ENCODE peak calls at places on chromosome 20, in six cellular contexts. Q is uterus, W is HCT116, Z is adrenal gland, S is tibial artery, K is lung. G is an unnamed sample. For H3K27me3 and H3K9me3, the result is how much of the 10 kb centered on the place peaks cover.

GRCh38 chr20:5474646-5475550 is 158.1 kb upstream of the PROKR2 start:
- DNase-seq in Z (no peak), W (no peak), Q (no peak), S (no peak), K (no peak), G (no peak)

GRCh38 chr20:52572687-52573086 is 381.1 kb upstream of the ZFP64 start:
- DNase-seq in Z (no peak), S (no peak), K (no peak), Q (no peak), W (no peak), G (no peak)

GRCh38 chr20:41989039-41989679 is 371.0 kb upstream of the CHD6 start:
- DNase-seq in Z (no peak), W (no peak), K (no peak), Q (no peak), S (no peak), G (no peak)

GRCh38 chr20:11101243-11101642 is 427.4 kb upstream of the JAG1 start:
- DNase-seq in Q (no peak), K (no peak), S (no peak), W (no peak), Z (no peak), G (no peak)

GRCh38 chr20:5397418-5397817 is 80.7 kb upstream of the PROKR2 start:
- DNase-seq in S (no peak), Z (peak), W (peak), K (no peak), Q (no peak), G (no peak)

GRCh38 chr20:53515749-53516148 is 77.9 kb downstream of the ZNF217 start:
- DNase-seq in Z (no peak), S (no peak), K (no peak), W (no peak), Q (no peak), G (no peak)

GRCh38 chr20:57736738-57737347 is 27.0 kb upstream of the PMEPA1 start:
- DNase-seq in Q (no peak), K (no peak), Z (no peak), S (no peak), W (no peak), G (no peak)

GRCh38 chr20:47102629-47103028 is 208.0 kb downstream of the EYA2 start:
- DNase-seq in Q (no peak), Z (no peak), S (peak), W (no peak), K (no peak), G (no peak)

GRCh38 chr20:19770375-19770774 is 12.3 kb downstream of the RIN2 start:
- DNase-seq in S (no peak), Q (no peak), Z (no peak), W (no peak), K (no peak), G (no peak)

GRCh38 chr20:1301031-1301529 is 27.9 kb downstream of the SDCBP2 start:
- DNase-seq in K (no peak), W (peak), S (peak), Z (no peak), Q (no peak), G (peak)

GRCh38 chr20:46601603-46602122 is 49.6 kb downstream of the SLC13A3 start:
- DNase-seq in W (no peak), Z (no peak), S (no peak), Q (no peak), K (no peak), G (no peak)

GRCh38 chr20:19975901-19976300 is 41.3 kb upstream of the NAA20 start:
- DNase-seq in W (no peak), Q (no peak), S (no peak), Z (peak), K (no peak), G (no peak)

GRCh38 chr20:8309638-8310037 is 177.6 kb downstream of the PLCB1 start:
- DNase-seq in Z (no peak), Q (no peak), S (no peak), W (no peak), K (no peak), G (no peak)

GRCh38 chr20:5480824-5481600 is 164.3 kb upstream of the PROKR2 start:
- DNase-seq in Z (no peak), S (no peak), Q (no peak), K (no peak), W (no peak), G (no peak)

GRCh38 chr20:10610266-10610665 is 63.5 kb downstream of the JAG1 start:
- DNase-seq in S (no peak), K (no peak), W (no peak), Z (no peak), Q (no peak), G (no peak)

GRCh38 chr20:6976096-6976495 is 208.6 kb downstream of the BMP2 start:
- DNase-seq in S (no peak), K (no peak), Q (no peak), Z (no peak), W (no peak), G (no peak)

GRCh38 chr20:1734269-1734858 is 76.8 kb upstream of the SIRPG start:
- DNase-seq in K (no peak), Z (no peak), S (no peak), Q (no peak), W (no peak), G (peak)

GRCh38 chr20:37259031-37259430 is 2.6 kb downstream of the GHRH start:
- DNase-seq in W (no peak), Z (no peak), S (no peak), Q (no peak), K (no peak), G (no peak)

GRCh38 chr20:37265152-37265551 is 3.5 kb upstream of the GHRH start:
- DNase-seq in S (no peak), W (no peak), K (no peak), Q (no peak), Z (no peak), G (no peak)

GRCh38 chr20:50526403-50526989 is 16.3 kb downstream of the PTPN1 start:
- DNase-seq in W (no peak), S (no peak), Z (no peak), K (no peak), Q (no peak), G (no peak)

GRCh38 chr20:3927486-3928291 is 38.5 kb downstream of the PANK2 start:
- DNase-seq in Z (no peak), S (no peak), K (peak), Q (no peak), W (no peak), G (no peak)

GRCh38 chr20:45919536-45919933 is 7.6 kb upstream of the PLTP start:
- DNase-seq in Z (peak), S (peak), K (no peak), W (no peak), Q (peak), G (no peak)

GRCh38 chr20:48721324-48722001 is 106.3 kb downstream of the PREX1 start:
- DNase-seq in W (no peak), Z (no peak), K (no peak), Q (no peak), S (peak), G (no peak)

GRCh38 chr20:34824026-34824860 is 1.2 kb downstream of the NCOA6 start:
- DNase-seq in S (no peak), K (peak), Z (peak), W (peak), Q (peak), G (peak)

GRCh38 chr20:8721098-8721497 is 347.8 kb upstream of the PLCB4 start:
- DNase-seq in S (no peak), W (peak), Z (peak), Q (peak), K (no peak), G (peak)

GRCh38 chr20:43191946-43192847 is 2.5 kb upstream of the PTPRT start:
- DNase-seq in Z (peak), Q (no peak), K (peak), W (no peak), S (no peak), G (no peak)

GRCh38 chr20:61178431-61179080 is 73.5 kb upstream of the CDH4 start:
- DNase-seq in K (no peak), Z (no peak), Q (no peak), S (no peak), W (no peak), G (no peak)

GRCh38 chr20:23161244-23161875 is 75.2 kb upstream of the CD93 start:
- DNase-seq in S (peak), Q (no peak), W (no peak), Z (no peak), K (no peak), G (no peak)

GRCh38 chr20:63580796-63581461 is 6.9 kb upstream of the HELZ2 start:
- DNase-seq in Q (no peak), K (no peak), W (peak), Z (peak), S (no peak), G (peak)

GRCh38 chr20:41476013-41476441 is 109.4 kb upstream of the EMILIN3 start:
- DNase-seq in Z (peak), S (no peak), W (no peak), K (no peak), Q (no peak), G (no peak)

GRCh38 chr20:24131684-24132083 is 143.1 kb upstream of the GGTLC1 start:
- DNase-seq in Q (no peak), S (no peak), W (no peak), K (no peak), Z (no peak), G (no peak)

GRCh38 chr20:53003420-53003819 is 31.3 kb downstream of the TSHZ2 start:
- DNase-seq in Z (no peak), Q (no peak), S (no peak), W (no peak), K (no peak), G (no peak)

GRCh38 chr20:8855315-8855714 is 213.6 kb upstream of the PLCB4 start:
- DNase-seq in Q (peak), S (no peak), W (no peak), K (no peak), Z (no peak), G (no peak)

GRCh38 chr20:2617099-2617714 is 35.2 kb upstream of the NOP56 start:
- DNase-seq in S (no peak), W (no peak), K (no peak), Z (peak), Q (no peak), G (no peak)

GRCh38 chr20:17835941-17836861 is 132.4 kb downstream of the SNX5 start:
- DNase-seq in Q (peak), K (no peak), S (peak), W (no peak), Z (peak), G (no peak)

GRCh38 chr20:37938181-37938775 is 35.4 kb downstream of the VSTM2L start:
- DNase-seq in Z (no peak), Q (no peak), K (no peak), S (peak), W (no peak), G (no peak)

GRCh38 chr20:9498322-9498721 is 16.1 kb upstream of the LAMP5 start:
- DNase-seq in S (no peak), Z (no peak), Q (no peak), W (no peak), K (no peak), G (no peak)

GRCh38 chr20:49400904-49401303 is 81.6 kb downstream of the KCNB1 start:
- DNase-seq in Q (peak), Z (no peak), S (peak), W (no peak), K (no peak), G (no peak)

GRCh38 chr20:59669451-59669850 is 65.1 kb downstream of the PHACTR3 start:
- DNase-seq in S (no peak), Z (no peak), W (no peak), K (peak), Q (no peak), G (no peak)

GRCh38 chr20:59667131-59667530 is 62.8 kb downstream of the PHACTR3 start:
- DNase-seq in K (no peak), S (no peak), Z (no peak), W (no peak), Q (no peak), G (no peak)

GRCh38 chr20:59670786-59671492 is 66.6 kb downstream of the PHACTR3 start:
- DNase-seq in Q (no peak), S (no peak), W (no peak), K (peak), Z (no peak), G (no peak)

GRCh38 chr20:59667981-59668515 is 63.7 kb downstream of the PHACTR3 start:
- DNase-seq in Z (no peak), W (no peak), K (no peak), Q (no peak), S (no peak), G (no peak)

DNA sequence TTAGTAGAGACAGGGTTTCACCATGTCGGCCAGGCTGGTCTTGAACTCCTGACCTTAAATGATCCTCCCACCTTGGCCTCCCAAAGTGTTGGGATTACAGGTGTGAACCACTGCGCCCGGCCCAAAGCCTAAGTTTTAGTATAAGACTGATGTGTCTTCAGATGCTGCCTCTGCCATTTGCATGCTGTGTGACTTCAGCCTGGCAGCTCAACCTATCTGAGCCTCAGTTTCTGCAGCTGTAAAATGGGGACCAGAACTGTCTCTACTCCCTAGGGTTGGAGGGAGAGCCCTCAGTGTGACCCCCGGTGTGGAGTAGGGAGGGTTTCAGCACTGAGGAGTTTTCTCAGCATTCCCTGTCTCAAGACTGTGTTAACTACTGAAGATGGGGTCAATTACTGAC is 64.6 kb downstream of the PHACTR3 start:
- DNase-seq in Z (no peak), Q (no peak), S (no peak), K (peak), W (no peak), G (no peak)
- H3K27me3 ChIP-seq in Z (under half), Q (under half), S (under half), K (under half), W (under half), G (under half)

DNA sequence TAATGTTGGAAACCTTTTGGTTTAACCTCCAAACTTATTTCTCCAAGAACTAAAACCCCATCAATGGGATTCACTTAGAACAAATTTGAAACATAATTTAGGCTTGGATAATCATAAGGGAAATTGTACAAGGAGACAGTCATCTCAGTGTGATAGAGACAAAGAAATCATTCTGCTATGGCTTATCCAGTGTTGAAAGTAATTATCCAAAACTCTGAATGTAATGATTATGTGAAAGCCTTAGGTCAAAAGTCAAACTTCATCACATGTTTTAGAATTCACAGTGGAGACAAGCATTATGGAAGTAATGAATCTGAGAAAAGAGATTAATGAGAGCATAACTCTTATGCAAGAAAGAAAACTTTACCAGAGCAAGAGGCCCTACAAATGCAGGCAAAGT is 20.0 kb downstream of the MC3R start:
- DNase-seq in Q (no peak), Z (no peak), S (no peak), W (no peak), K (no peak), G (no peak)
- H3K9me3 ChIP-seq in Q (under half), Z (under half), S (under half), W (under half), K (under half), G (under half)

GRCh38 chr20:32077192-32077591 is 25.1 kb downstream of the HCK start:
- DNase-seq in S (no peak), Z (no peak), Q (no peak), W (no peak), K (no peak), G (no peak)
- H3K27me3 ChIP-seq in S (under half), Z (under half), Q (under half), W (under half), K (under half), G (under half)

GRCh38 chr20:16020971-16021370 is 552.3 kb downstream of the KIF16B start:
- DNase-seq in W (no peak), Q (no peak), S (no peak), K (no peak), Z (no peak), G (no peak)

GRCh38 chr20:16028923-16029322 is 544.3 kb downstream of the KIF16B start:
- DNase-seq in K (no peak), Q (no peak), W (no peak), S (no peak), Z (no peak), G (no peak)

GRCh38 chr20:16027710-16028109 is 545.5 kb downstream of the KIF16B start:
- DNase-seq in W (no peak), Q (no peak), S (no peak), Z (no peak), K (no peak), G (no peak)

GRCh38 chr20:16030253-16030652 is 543.0 kb downstream of the KIF16B start:
- DNase-seq in S (no peak), Z (no peak), W (no peak), K (no peak), Q (no peak), G (no peak)

DNA sequence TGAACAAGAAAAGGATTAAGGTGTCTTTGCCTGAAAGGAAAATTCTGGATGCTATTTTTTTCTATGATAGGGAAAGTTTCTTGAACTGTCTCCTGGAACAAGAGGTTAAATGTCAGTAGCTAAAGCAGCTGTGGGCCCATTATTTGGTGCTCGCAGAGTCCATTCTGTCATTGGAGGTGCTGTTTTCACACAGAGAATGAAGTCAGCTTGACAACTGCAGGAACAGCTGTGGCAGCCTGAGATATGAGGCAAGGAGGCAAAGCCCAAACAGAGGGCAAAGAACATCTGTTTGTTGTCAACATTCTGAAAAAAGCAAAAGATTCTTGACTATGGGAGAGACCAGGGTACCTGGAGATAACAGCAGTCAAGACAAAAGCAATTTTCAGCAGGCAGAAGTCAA is 548.2 kb downstream of the KIF16B start:
- DNase-seq in Q (no peak), K (no peak), W (no peak), S (no peak), Z (no peak), G (no peak)
- H3K9me3 ChIP-seq in Q (under half), K (under half), W (under half), S (under half), Z (under half), G (under half)

DNA sequence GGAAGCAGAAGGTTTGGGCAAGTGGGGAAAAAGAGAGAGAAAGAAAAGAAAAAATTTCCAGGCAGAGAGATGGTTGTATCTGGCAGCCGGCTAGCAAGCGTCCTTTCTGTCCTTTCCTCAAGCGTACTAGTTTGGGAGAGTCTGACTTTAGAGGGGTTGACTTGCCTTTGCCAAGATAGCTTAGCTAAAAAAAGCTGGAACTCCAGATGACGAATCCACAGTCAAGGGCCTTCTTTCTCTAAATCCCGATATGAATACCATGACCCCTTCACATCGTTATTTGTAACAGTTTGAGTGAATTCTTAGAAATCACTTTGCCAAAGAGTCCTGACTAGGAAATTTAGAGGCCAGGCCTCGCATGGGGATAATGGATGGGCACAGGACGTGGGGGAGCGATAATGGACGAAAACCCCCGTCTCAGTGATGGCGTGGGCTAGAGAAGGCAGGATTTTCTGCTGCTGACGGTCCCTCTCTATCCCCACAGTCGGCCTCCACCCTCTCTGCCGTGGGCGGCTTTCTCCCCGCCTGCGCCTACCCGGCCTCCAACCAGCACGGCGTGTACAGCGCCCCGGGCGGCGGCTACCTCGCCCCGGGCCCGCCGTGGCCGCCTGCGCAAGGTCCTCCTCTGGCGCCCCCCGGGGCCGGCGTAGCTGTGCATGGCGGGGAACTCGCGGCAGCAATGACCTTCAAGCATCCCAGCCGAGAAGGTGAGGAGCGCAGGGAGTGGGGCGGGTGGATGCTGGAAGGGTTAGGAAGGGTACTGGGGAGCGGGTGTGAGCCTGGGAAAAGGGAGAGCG is 3.5 kb downstream of the PAX1 start:
- DNase-seq in Z (no peak), Q (no peak), K (no peak), S (no peak), W (no peak), G (no peak)
- H3K27me3 ChIP-seq in Z (half or more), Q (under half), K (under half), S (under half), W (under half), G (under half)

GRCh38 chr20:62179162-62179504 is 3.7 kb upstream of the MTG2 start:
- DNase-seq in K (no peak), W (no peak), Z (no peak), S (no peak), Q (no peak), G (no peak)

GRCh38 chr20:62178316-62179161 is 4.3 kb upstream of the MTG2 start:
- DNase-seq in Z (no peak), W (no peak), K (no peak), S (no peak), Q (no peak), G (no peak)

GRCh38 chr20:62182469-62183425 is at the start of gene MTG2:
- DNase-seq in K (peak), Q (peak), W (peak), S (peak), Z (peak), G (peak)

GRCh38 chr20:62183426-62184142 is 756 bp downstream of the MTG2 start:
- DNase-seq in Q (no peak), W (no peak), S (no peak), Z (no peak), K (no peak), G (no peak)

GRCh38 chr20:62181808-62182207 is 1.0 kb upstream of the MTG2 start:
- DNase-seq in S (no peak), Q (no peak), K (no peak), Z (no peak), W (no peak), G (no peak)
- H3K9me3 ChIP-seq in S (under half), Q (under half), K (under half), Z (under half), W (under half), G (under half)